ENCODE peak calls at places on chromosome 21, in nine cellular contexts. W is astrocyte of the spinal cord, B is brain microvascular endothelial cell, H is body of pancreas, N is neural progenitor cell, I is dorsolateral prefrontal cortex, D is Panc1, Z is right lobe of liver, G is endothelial cell of umbilical vein. T is an unnamed sample.

GRCh38 chr21:46153259-46154154 is 1.9 kb downstream of the FTCD start:
- DNase-seq in D (no peak), N (peak; percentile 80), G (peak; percentile 47), I (peak; percentile 69), W (no peak), B (no peak), H (peak; percentile 57), Z (peak; percentile 91), T (no peak)

GRCh38 chr21:45756669-45757068 is 113.1 kb downstream of the PCBP3 start:
- DNase-seq in W (no peak), Z (no peak), I (no peak), H (no peak), B (no peak), N (no peak), D (no peak), G (no peak), T (no peak)

GRCh38 chr21:31611445-31611844 is 48.0 kb upstream of the SOD1 start:
- DNase-seq in I (no peak), B (no peak), H (no peak), W (no peak), D (no peak), N (no peak), Z (no peak), G (no peak), T (no peak)

GRCh38 chr21:31052489-31053142 is 14.3 kb upstream of the KRTAP19-8 start:
- DNase-seq in W (no peak), D (no peak), N (no peak), Z (no peak), I (no peak), B (no peak), G (no peak), H (no peak), T (no peak)

GRCh38 chr21:46498335-46499050 is 39.8 kb downstream of the DIP2A start:
- DNase-seq in I (no peak), Z (no peak), H (no peak), G (no peak), W (peak; percentile 17), N (no peak), B (peak; percentile 39), D (no peak), T (no peak)

GRCh38 chr21:23292292-23292691 is 2294.1 kb downstream of the NCAM2 start:
- DNase-seq in N (no peak), D (no peak), H (no peak), W (no peak), G (no peak), Z (no peak), B (no peak), I (no peak), T (no peak)

GRCh38 chr21:42032968-42033367 is 22.8 kb upstream of the ZBTB21 start:
- DNase-seq in I (peak; percentile 33), G (no peak), B (no peak), D (no peak), W (no peak), H (no peak), N (no peak), Z (no peak), T (no peak)

GRCh38 chr21:41677671-41678015 is 89.2 kb downstream of the RIPK4 start:
- DNase-seq in H (peak; percentile 72), D (peak; percentile 59), N (no peak), G (no peak), W (no peak), I (no peak), Z (no peak), B (no peak), T (peak; percentile 41)

GRCh38 chr21:16533692-16534407 is 804.1 kb downstream of the USP25 start:
- DNase-seq in D (no peak), H (no peak), W (no peak), N (no peak), B (no peak), G (no peak), Z (no peak), I (no peak), T (no peak)

GRCh38 chr21:16535100-16535418 is 805.3 kb downstream of the USP25 start:
- DNase-seq in N (peak; percentile 8), B (no peak), W (peak; percentile 88), H (peak; percentile 88), Z (peak; percentile 89), D (no peak), G (peak; percentile 61), I (peak; percentile 78), T (peak; percentile 82)

GRCh38 chr21:16536661-16537359 is 807.0 kb downstream of the USP25 start:
- DNase-seq in N (no peak), Z (no peak), D (no peak), I (no peak), H (no peak), W (peak; percentile 68), B (no peak), G (peak; percentile 65), T (peak; percentile 57)

GRCh38 chr21:16532841-16533240 is 803.1 kb downstream of the USP25 start:
- DNase-seq in D (no peak), H (no peak), Z (no peak), N (no peak), G (peak; percentile 18), I (no peak), B (no peak), W (peak; percentile 58), T (no peak)

DNA sequence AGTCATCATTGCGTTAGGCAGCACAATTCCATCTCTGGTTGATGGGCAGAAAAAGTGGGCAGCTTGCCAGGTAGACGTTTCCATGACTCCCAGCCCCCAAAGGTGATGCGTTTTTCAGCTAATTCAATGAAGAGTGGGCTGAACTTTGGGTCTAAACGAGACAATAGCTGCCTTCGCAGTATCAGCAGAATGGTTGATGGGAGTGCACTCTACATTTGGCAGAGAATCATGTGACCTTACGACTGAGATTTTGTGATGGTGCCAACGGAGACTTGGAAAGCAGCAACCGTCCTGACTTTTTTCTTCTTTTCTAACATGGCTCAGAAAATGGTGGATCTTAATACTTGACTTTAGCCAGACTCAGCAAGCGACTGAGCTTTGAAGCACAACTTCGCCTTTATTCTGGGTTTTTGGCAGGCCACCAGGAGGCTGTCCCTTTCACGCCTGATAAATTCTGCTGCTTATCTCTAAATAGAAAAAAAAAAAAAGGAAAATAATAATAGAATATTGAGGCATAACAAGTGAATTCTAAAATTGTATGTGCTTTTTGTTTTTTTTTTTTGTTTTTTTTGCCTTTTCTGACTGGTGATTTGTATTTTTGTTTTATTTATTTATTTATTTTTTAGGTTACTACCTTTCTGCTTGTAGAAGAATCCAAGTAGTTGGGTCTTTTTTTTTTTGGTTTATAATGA is 804.8 kb downstream of the USP25 start:
- DNase-seq in W (peak; percentile 76), B (no peak), I (peak; percentile 57), G (peak; percentile 82), Z (no peak), N (no peak), H (peak; percentile 70), D (no peak), T (peak; percentile 77)
- H3K4me3 ChIP-seq in W (peak overlapping the region; percentile 37), B (peak overlapping the region; percentile 51), I (peak overlapping the region; percentile 68), G (no peak overlapping the region), Z (peak overlapping the region; percentile 48), N (no peak overlapping the region), H (no peak overlapping the region), D (no peak overlapping the region), T (peak overlapping the region; percentile 21)

DNA sequence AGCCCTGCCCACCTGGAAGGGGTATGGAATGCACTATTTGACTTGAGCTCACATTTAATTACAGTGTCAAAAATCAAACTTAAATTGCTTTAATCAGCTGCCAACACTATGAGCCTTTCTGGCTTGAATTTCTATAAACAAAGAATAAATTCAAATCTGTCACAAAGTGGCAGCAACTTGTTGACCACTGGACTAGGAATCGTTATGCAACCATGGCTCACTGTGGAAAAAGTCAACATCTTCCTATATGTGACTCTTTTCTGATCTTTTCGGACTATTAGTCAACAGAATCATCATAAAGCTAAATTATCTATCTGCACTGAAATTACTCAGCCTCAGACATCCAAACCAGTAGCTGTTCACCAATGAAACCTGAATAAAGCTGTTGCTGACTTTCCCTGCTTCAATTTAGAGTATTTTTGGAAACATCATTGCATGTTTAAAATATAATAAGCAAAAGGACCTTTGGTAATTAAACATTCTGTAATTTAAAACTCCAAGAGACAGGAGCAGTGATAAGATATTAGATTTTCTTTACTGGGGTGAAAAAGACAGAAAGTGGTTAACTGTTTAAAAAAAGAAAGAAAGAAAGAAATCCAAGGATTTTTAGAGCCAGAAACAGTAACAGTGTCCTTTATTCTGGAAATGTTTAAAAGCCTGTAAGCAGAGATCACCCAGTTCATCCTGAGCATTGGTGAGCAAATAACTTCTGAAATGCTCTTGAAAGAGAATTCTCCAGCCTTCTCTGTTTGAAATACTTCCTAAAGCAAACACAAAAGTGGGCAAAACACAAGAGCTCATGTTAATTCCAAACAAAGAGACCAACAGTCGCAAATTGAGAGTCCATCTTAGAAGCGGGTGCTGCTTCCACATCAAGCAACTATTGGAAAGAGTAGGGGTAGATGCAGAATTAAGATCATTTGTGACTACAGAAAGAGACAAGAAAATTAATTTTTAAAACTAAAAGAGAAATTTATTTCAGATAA is 26.2 kb upstream of the ERG start:
- DNase-seq in N (no peak), Z (no peak), H (no peak), D (no peak), G (no peak), I (no peak), B (no peak), W (no peak), T (no peak)
- TF ChIP-seq CTCF in N (no peak), Z (no peak), H (no peak), D (no peak), G (no peak), I (no peak), B (no peak), W (no peak), T (no peak)

GRCh38 chr21:37164742-37165141 is 91.7 kb downstream of the TTC3 start:
- DNase-seq in Z (no peak), D (no peak), N (no peak), W (no peak), B (no peak), G (no peak), I (no peak), H (no peak), T (no peak)

GRCh38 chr21:37168666-37169065 is 95.6 kb downstream of the TTC3 start:
- DNase-seq in W (no peak), Z (no peak), I (no peak), H (no peak), G (no peak), D (no peak), B (no peak), N (no peak), T (no peak)

GRCh38 chr21:37166733-37167132 is 93.7 kb downstream of the TTC3 start:
- DNase-seq in B (no peak), H (no peak), N (peak; percentile 26), D (no peak), I (no peak), Z (no peak), W (no peak), G (peak; percentile 43), T (peak; percentile 3)

GRCh38 chr21:37159949-37160348 is 86.9 kb downstream of the TTC3 start:
- DNase-seq in H (no peak), D (no peak), Z (no peak), N (no peak), G (no peak), W (no peak), I (no peak), B (no peak), T (no peak)

GRCh38 chr21:37165606-37166005 is 92.6 kb downstream of the TTC3 start:
- DNase-seq in I (no peak), N (no peak), G (no peak), Z (no peak), W (no peak), D (no peak), B (no peak), H (no peak), T (no peak)
- H3K4me3 ChIP-seq in I (no peak overlapping the region), N (no peak overlapping the region), G (no peak overlapping the region), Z (no peak overlapping the region), W (no peak overlapping the region), D (no peak overlapping the region), B (no peak overlapping the region), H (no peak overlapping the region), T (no peak overlapping the region)

DNA sequence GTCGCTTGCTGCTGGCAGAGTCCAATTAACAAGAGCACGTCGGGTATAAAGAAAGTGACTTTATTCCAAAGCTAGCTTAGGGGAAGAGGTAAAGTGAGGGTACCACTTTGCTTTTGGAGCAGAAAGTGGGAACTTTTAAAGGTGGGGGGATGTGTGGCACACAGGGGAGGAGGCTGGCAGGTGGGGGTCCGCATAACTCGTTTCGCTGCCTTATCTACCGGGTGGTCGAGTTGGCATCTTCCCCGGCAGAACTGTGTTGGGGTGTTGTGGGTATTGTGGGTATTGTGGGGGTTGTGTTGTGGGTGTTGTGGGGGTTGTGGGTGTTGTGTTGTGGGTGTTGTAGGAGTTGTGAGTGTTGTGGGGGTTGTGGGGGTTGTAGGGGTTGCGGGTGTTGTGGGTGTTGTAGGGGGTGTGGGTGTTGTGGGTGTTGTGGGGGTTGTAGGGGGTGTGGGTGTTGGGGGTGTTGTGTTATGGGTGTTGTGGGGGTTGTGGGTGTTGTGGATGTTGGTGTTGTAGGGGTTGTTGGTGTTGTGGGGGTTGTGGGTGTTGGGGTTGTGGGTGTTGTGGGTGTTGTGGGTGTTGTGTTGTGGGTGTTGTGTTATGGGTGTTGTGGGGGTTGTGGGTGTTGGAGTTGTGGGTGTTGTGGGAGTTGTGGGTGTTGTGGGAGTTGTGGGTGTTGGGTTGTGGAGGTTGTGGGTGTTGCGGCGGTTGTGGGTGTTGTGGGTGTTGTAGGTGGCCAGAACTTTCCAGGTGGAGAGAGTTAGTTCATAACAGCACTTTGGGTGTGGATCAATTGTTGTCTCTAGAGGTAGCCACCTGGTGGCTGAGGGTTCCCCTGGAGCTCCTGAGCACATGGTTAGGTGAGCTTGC is 52.7 kb downstream of the AGPAT3 start:
- DNase-seq in Z (peak; percentile 31), W (no peak), G (no peak), B (no peak), N (no peak), I (peak; percentile 17), D (peak; percentile 5), H (no peak), T (no peak)
- TF ChIP-seq CTCF in Z (peak; percentile 9), W (no peak), G (no peak), B (no peak), N (no peak), I (no peak), D (no peak), H (peak; percentile 8), T (no peak)

T was measured in astrocyte of the cerebellum.